ENCODE peak calls at places on chromosomes 6 and 20, in six cellular contexts. Q, E, Y, K, I and W are unnamed samples.
A peak's percentile ranks its signal among the peaks of the same experiment; 100 is the strongest.

GRCh38 chr20:62860924-62861691 is 514 bp downstream of the TCFL5 start:
- DNase-seq in K (peak; percentile 43), E (peak; percentile 40), Q (peak; percentile 17), Y (no peak), I (no peak), W (peak; percentile 37)

GRCh38 chr20:32972181-32973076 is 31.8 kb downstream of the SUN5 start:
- DNase-seq in I (no peak), Y (no peak), E (no peak), K (peak; percentile 47), Q (no peak), W (peak; percentile 18)

GRCh38 chr6:51818520-51819022 is 268.8 kb downstream of the PKHD1 start:
- DNase-seq in Y (no peak), K (no peak), E (no peak), Q (no peak), I (no peak), W (no peak)

GRCh38 chr20:5039255-5039657 is 37.9 kb upstream of the SLC23A2 start:
- DNase-seq in Q (no peak), K (no peak), I (no peak), Y (no peak), E (no peak), W (no peak)

GRCh38 chr20:16580127-16580526 is 6.9 kb upstream of the KIF16B start:
- DNase-seq in Y (no peak), E (peak; percentile 47), I (peak; percentile 77), K (no peak), Q (no peak), W (peak; percentile 88)

GRCh38 chr6:36312854-36313627 is 23.6 kb downstream of the BNIP5 start:
- DNase-seq in E (no peak), Y (no peak), I (no peak), K (no peak), Q (no peak), W (no peak)

GRCh38 chr20:36310215-36310981 is 4.3 kb downstream of the DLGAP4 start:
- DNase-seq in Y (no peak), I (no peak), E (no peak), K (no peak), Q (no peak), W (no peak)

GRCh38 chr6:152329640-152330202 is 307.4 kb downstream of the SYNE1 start:
- DNase-seq in E (no peak), I (no peak), Y (no peak), K (no peak), Q (no peak), W (no peak)

GRCh38 chr20:57867181-57867803 is 157.5 kb upstream of the PMEPA1 start:
- DNase-seq in I (no peak), E (no peak), K (no peak), Y (no peak), Q (no peak), W (no peak)

GRCh38 chr6:15758631-15759215 is 95.9 kb upstream of the DTNBP1 start:
- DNase-seq in E (no peak), I (no peak), Q (no peak), Y (no peak), K (no peak), W (no peak)

GRCh38 chr20:37398750-37399621 is 53.0 kb downstream of the SRC start:
- DNase-seq in K (no peak), Y (no peak), E (no peak), I (no peak), Q (no peak), W (no peak)

GRCh38 chr6:136696238-136696637 is 96.0 kb downstream of the MAP3K5 start:
- DNase-seq in Y (no peak), E (peak; percentile 64), Q (no peak), K (no peak), I (peak; percentile 23), W (no peak)

GRCh38 chr6:56842602-56843475 is 112.1 kb upstream of the BEND6 start:
- DNase-seq in Q (no peak), E (peak; percentile 69), K (peak; percentile 57), Y (no peak), I (peak; percentile 60), W (peak; percentile 8)

GRCh38 chr6:41597246-41598000 is 40.8 kb upstream of the MDFI start:
- DNase-seq in I (no peak), K (peak; percentile 47), E (no peak), Q (no peak), Y (no peak), W (no peak)

GRCh38 chr6:20202070-20202658 is 10.1 kb downstream of the MBOAT1 start:
- DNase-seq in E (peak; percentile 61), K (no peak), I (peak; percentile 40), Y (no peak), Q (no peak), W (no peak)

GRCh38 chr20:40860487-40860902 is 168.1 kb upstream of the TOP1 start:
- DNase-seq in Q (no peak), E (peak; percentile 92), Y (no peak), I (peak; percentile 70), K (no peak), W (peak; percentile 93)

GRCh38 chr6:43930440-43931154 is 160.6 kb downstream of the VEGFA start:
- DNase-seq in I (no peak), E (no peak), Y (no peak), K (no peak), Q (no peak), W (no peak)

GRCh38 chr6:129041563-129041962 is 158.6 kb downstream of the LAMA2 start:
- DNase-seq in E (no peak), K (no peak), Y (no peak), I (no peak), Q (no peak), W (no peak)

GRCh38 chr20:8633366-8633765 is 435.5 kb upstream of the PLCB4 start:
- DNase-seq in K (no peak), E (no peak), Y (no peak), I (peak; percentile 59), Q (no peak), W (no peak)

GRCh38 chr6:31777667-31778050 is 531 bp upstream of the VWA7 start:
- DNase-seq in E (no peak), K (no peak), Y (no peak), Q (no peak), I (no peak), W (no peak)

GRCh38 chr6:157521665-157522335 is 140.8 kb downstream of the ZDHHC14 start:
- DNase-seq in E (no peak), Y (no peak), I (no peak), Q (no peak), K (no peak), W (no peak)

GRCh38 chr6:107957909-107958688 is at the start of gene SEC63:
- DNase-seq in E (peak; percentile 97), K (peak; percentile 97), Q (peak; percentile 93), Y (peak; percentile 79), I (peak; percentile 96), W (peak; percentile 97)

GRCh38 chr20:63053430-63054102 is 46.8 kb upstream of the BHLHE23 start:
- DNase-seq in K (peak; percentile 27), I (no peak), Y (no peak), E (no peak), Q (no peak), W (no peak)

GRCh38 chr6:52881996-52882841 is 27.3 kb downstream of the GSTA3 start:
- DNase-seq in Q (peak; percentile 50), I (peak; percentile 63), K (peak; percentile 81), Y (no peak), E (peak; percentile 80), W (peak; percentile 89)

GRCh38 chr6:44464051-44464450 is 76.5 kb downstream of the CDC5L start:
- DNase-seq in K (no peak), E (no peak), I (no peak), Q (no peak), Y (no peak), W (no peak)

GRCh38 chr6:148892247-148892646 is 145.4 kb downstream of the UST start:
- DNase-seq in K (no peak), E (no peak), Y (no peak), Q (no peak), I (peak; percentile 20), W (no peak)

GRCh38 chr6:156378853-156379252 is 398.3 kb upstream of the ARID1B start:
- DNase-seq in Q (no peak), I (no peak), Y (no peak), E (no peak), K (no peak), W (no peak)

GRCh38 chr20:32968833-32969241 is 35.4 kb downstream of the SUN5 start:
- DNase-seq in Q (no peak), K (peak; percentile 22), I (no peak), Y (no peak), E (no peak), W (no peak)

GRCh38 chr6:104956663-104957294 is at the start of gene LIN28B:
- DNase-seq in Q (no peak), Y (no peak), I (no peak), E (peak; percentile 76), K (no peak), W (no peak)

GRCh38 chr6:15682965-15683822 is 20.4 kb upstream of the DTNBP1 start:
- DNase-seq in I (no peak), K (no peak), Q (no peak), Y (no peak), E (no peak), W (no peak)

GRCh38 chr20:36084897-36085617 is 69.5 kb upstream of the EPB41L1 start:
- DNase-seq in K (no peak), I (no peak), Q (no peak), Y (no peak), E (peak; percentile 37), W (no peak)

GRCh38 chr6:142313284-142313683 is 11.5 kb downstream of the ADGRG6 start:
- DNase-seq in Q (no peak), Y (no peak), K (no peak), I (peak; percentile 85), E (peak; percentile 84), W (peak; percentile 82)

GRCh38 chr6:12189150-12189549 is 101.0 kb upstream of the EDN1 start:
- DNase-seq in Y (no peak), K (no peak), Q (no peak), E (no peak), I (no peak), W (no peak)
- H4K91ac ChIP-seq in Y (no peak overlapping the region), K (no peak overlapping the region), Q (no peak overlapping the region), E (no peak overlapping the region), I (no peak overlapping the region), W (no peak overlapping the region)

GRCh38 chr20:25070821-25071473 is 11.0 kb downstream of the VSX1 start:
- DNase-seq in K (peak; percentile 5), I (no peak), Y (no peak), E (no peak), Q (no peak), W (no peak)
- H3K23ac ChIP-seq in K (no peak overlapping the region), I (no peak overlapping the region), Y (no peak overlapping the region), E (no peak overlapping the region), Q (no peak overlapping the region), W (no peak overlapping the region)

GRCh38 chr20:49692941-49693340 is 20.7 kb downstream of the B4GALT5 start:
- DNase-seq in K (no peak), I (no peak), Q (no peak), Y (no peak), E (no peak), W (peak; percentile 83)
- H4K91ac ChIP-seq in K (no peak overlapping the region), I (no peak overlapping the region), Q (no peak overlapping the region), Y (no peak overlapping the region), E (no peak overlapping the region), W (no peak overlapping the region)

DNA sequence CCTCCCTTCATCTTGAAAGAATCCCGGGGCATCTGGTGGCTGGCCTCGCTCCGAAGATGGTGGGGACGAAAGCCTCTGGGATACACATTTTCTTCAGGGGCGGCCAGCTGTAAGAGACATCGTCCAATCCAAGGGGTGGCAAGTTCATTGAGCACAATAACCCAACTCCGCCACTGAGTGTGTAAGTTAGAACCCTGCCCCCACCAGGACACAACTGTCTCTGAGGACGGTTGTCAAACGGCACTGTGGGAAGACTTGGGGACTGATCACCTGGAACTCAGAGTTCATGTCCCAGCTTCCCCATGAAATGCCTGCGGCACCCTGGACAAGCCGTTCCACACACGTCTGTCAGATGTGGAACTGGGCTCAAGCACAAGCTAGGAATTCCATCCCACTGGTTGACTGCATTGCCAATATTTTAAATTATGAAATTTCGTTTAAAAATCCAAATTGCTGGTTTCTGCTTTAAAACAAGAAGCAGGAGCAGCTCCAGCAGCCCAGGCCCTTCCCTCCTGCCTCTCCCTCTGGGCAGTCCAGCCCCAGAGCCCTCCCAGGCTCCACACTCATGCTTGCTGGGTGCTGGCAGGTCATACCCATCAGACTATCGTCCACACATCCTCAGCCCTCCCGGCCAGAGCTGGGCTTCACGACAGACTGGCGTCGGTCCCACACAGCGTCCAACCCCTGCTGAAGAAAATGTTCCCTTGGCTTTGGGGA is 80.9 kb upstream of the AFDN start:
- DNase-seq in Q (no peak), E (no peak), K (no peak), Y (no peak), I (no peak), W (peak; percentile 60)
- H3K23ac ChIP-seq in Q (peak overlapping the region; percentile 22), E (no peak overlapping the region), K (no peak overlapping the region), Y (no peak overlapping the region), I (no peak overlapping the region), W (no peak overlapping the region)